ENCODE peak calls at places on chromosome 2, in five cellular contexts. L, N, M, P and G are unnamed samples.

GRCh38 chr2:212970132-212970531 is 181.3 kb downstream of the IKZF2 start:
- DNase-seq in L (no peak), N (no peak), P (no peak), M (no peak), G (no peak)

GRCh38 chr2:1687254-1687653 is 57.1 kb downstream of the PXDN start:
- DNase-seq in P (no peak), N (no peak), M (no peak), L (no peak), G (no peak)

GRCh38 chr2:112768432-112768831 is 4.0 kb upstream of the CKAP2L start:
- DNase-seq in L (no peak), P (peak), M (no peak), N (no peak), G (no peak)

GRCh38 chr2:230170532-230170931 is 49.3 kb downstream of the SP110 start:
- DNase-seq in L (no peak), M (no peak), P (peak), N (peak), G (no peak)

GRCh38 chr2:108972663-108973062 is 16.4 kb downstream of the EDAR start:
- DNase-seq in L (no peak), N (no peak), M (no peak), P (no peak), G (no peak)

GRCh38 chr2:80830891-80831290 is 526.3 kb upstream of the LRRTM1 start:
- DNase-seq in M (peak), L (no peak), N (no peak), P (no peak), G (no peak)

GRCh38 chr2:191936882-191937405 is 90.1 kb upstream of the CAVIN2 start:
- DNase-seq in P (no peak), L (no peak), N (no peak), M (no peak), G (no peak)

GRCh38 chr2:31138037-31138962 is at the start of gene GALNT14:
- DNase-seq in N (peak), P (peak), M (peak), L (no peak), G (peak)

GRCh38 chr2:21254170-21254965 is 130.6 kb downstream of the TDRD15 start:
- DNase-seq in M (no peak), P (no peak), N (no peak), L (no peak), G (no peak)

GRCh38 chr2:240214790-240215675 is 74.6 kb upstream of the OTOS start:
- DNase-seq in L (no peak), N (no peak), M (no peak), P (no peak), G (no peak)

GRCh38 chr2:152715854-152716428 is 1.3 kb downstream of the PRPF40A start:
- DNase-seq in L (peak), M (peak), P (peak), N (no peak), G (no peak)

GRCh38 chr2:109210431-109211200 is 81.6 kb downstream of the SH3RF3 start:
- DNase-seq in N (no peak), P (no peak), L (no peak), M (no peak), G (no peak)

GRCh38 chr2:173354601-173355131 is at the start of gene CDCA7:
- DNase-seq in M (peak), L (peak), P (peak), N (peak), G (no peak)

GRCh38 chr2:3461781-3462492 is 57.4 kb downstream of the ADI1 start:
- DNase-seq in L (peak), P (peak), M (peak), N (no peak), G (peak)

GRCh38 chr2:30261695-30262211 is 30.4 kb downstream of the LBH start:
- DNase-seq in N (no peak), L (no peak), M (peak), P (no peak), G (no peak)

GRCh38 chr2:215461836-215462532 is 26.1 kb upstream of the FN1 start:
- DNase-seq in P (peak), N (no peak), L (no peak), M (peak), G (no peak)

GRCh38 chr2:63667132-63667531 is 78.4 kb downstream of the MDH1 start:
- DNase-seq in N (no peak), L (no peak), M (no peak), P (no peak), G (no peak)

GRCh38 chr2:172227719-172228118 is 125.0 kb upstream of the DLX2 start:
- DNase-seq in L (no peak), P (no peak), N (no peak), M (no peak), G (no peak)

GRCh38 chr2:216691210-216691741 is 4.1 kb downstream of the IGFBP5 start:
- DNase-seq in L (no peak), M (no peak), P (peak), N (peak), G (peak)

GRCh38 chr2:109129921-109130725 is 1.1 kb downstream of the SH3RF3 start:
- DNase-seq in N (no peak), P (peak), M (peak), L (peak), G (peak)

GRCh38 chr2:226031078-226031937 is 631.8 kb downstream of the NYAP2 start:
- DNase-seq in L (no peak), P (peak), N (peak), M (no peak), G (peak)

GRCh38 chr2:11330457-11331142 is 13.8 kb downstream of the ROCK2 start:
- DNase-seq in M (no peak), N (no peak), P (no peak), L (no peak), G (no peak)

GRCh38 chr2:120441744-120442471 is 96.0 kb downstream of the INHBB start:
- DNase-seq in M (no peak), N (peak), P (peak), L (no peak), G (peak)

GRCh38 chr2:240269886-240270285 is 129.4 kb upstream of the OTOS start:
- DNase-seq in N (peak), P (no peak), L (no peak), M (no peak), G (no peak)

GRCh38 chr2:217482343-217482742 is 520.5 kb downstream of the TNS1 start:
- DNase-seq in L (no peak), M (no peak), N (no peak), P (no peak), G (no peak)

GRCh38 chr2:85244798-85245197 is 83.0 kb downstream of the TGOLN2 start:
- DNase-seq in P (no peak), M (no peak), L (no peak), N (no peak), G (no peak)

GRCh38 chr2:105102963-105103421 is 65.1 kb downstream of the MRPS9 start:
- DNase-seq in M (no peak), P (peak), L (no peak), N (no peak), G (no peak)

GRCh38 chr2:233690444-233690843 is 2.2 kb upstream of the UGT1A6 start:
- DNase-seq in M (no peak), P (peak), N (no peak), L (no peak), G (peak)

GRCh38 chr2:11539317-11540147 is 5.7 kb downstream of the GREB1 start:
- DNase-seq in L (no peak), N (peak), P (no peak), M (no peak), G (no peak)

GRCh38 chr2:161332568-161332967 is 24.3 kb downstream of the PSMD14 start:
- DNase-seq in N (no peak), M (no peak), L (no peak), P (no peak), G (no peak)

GRCh38 chr2:197089659-197090058 is 163.2 kb upstream of the PGAP1 start:
- DNase-seq in L (no peak), M (no peak), N (no peak), P (no peak), G (no peak)

GRCh38 chr2:182240862-182241371 is 185.9 kb downstream of the PDE1A start:
- DNase-seq in M (peak), N (peak), L (no peak), P (peak), G (peak)

GRCh38 chr2:213934560-213934959 is 476.3 kb upstream of the VWC2L start:
- DNase-seq in L (no peak), M (peak), N (no peak), P (peak), G (no peak)

GRCh38 chr2:135096665-135097446 is 44.8 kb downstream of the RAB3GAP1 start:
- DNase-seq in N (no peak), L (no peak), M (no peak), P (peak), G (no peak)

GRCh38 chr2:135097532-135098231 is 45.6 kb downstream of the RAB3GAP1 start:
- DNase-seq in P (no peak), N (no peak), M (no peak), L (no peak), G (no peak)

GRCh38 chr2:135103843-135104242 is 51.8 kb downstream of the RAB3GAP1 start:
- DNase-seq in P (no peak), L (no peak), N (no peak), M (no peak), G (no peak)

GRCh38 chr2:135095591-135095990 is 43.5 kb downstream of the RAB3GAP1 start:
- DNase-seq in L (no peak), M (no peak), N (no peak), P (no peak), G (no peak)

DNA sequence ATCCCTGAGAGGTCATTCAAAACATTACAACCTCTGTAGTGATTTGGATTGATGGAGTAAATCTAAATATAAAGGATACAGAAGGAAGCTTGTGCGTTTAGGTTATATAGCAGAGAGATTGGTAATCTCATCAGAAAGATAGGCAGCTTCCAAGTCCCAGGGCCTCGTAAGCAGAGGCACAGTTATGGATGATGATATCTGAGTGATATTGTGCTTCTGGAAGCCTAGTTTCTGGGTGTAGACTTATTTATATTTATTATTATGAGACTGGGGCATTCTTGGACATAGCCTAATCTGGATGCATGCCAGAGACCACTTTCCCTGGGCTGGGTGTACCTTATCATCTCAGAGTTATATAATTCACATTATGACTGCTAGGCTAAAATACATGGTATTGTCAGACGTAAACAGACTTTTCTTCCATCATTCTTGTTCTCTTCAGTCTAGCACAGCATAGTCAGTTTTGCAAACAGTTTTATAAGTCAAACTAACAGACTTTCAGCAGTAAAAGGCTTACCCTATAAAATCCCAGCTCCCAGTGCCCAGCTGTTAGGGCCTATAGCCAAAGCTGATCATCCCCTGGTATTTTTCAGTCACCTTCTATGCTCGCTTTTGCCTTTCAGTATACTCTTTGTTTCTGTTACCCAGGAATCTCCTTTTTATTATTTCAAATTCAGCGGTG is 47.9 kb downstream of the RAB3GAP1 start:
- DNase-seq in N (no peak), M (no peak), L (no peak), P (no peak), G (no peak)
- H3K4me3 ChIP-seq in N (no peak), M (no peak), L (no peak), P (no peak), G (no peak)

GRCh38 chr2:219271021-219271420 is 8.1 kb upstream of the DNAJB2 start:
- DNase-seq in L (no peak), N (no peak), P (no peak), M (no peak), G (no peak)
- H3K4me3 ChIP-seq in L (no peak), N (no peak), P (no peak), M (no peak), G (no peak)

GRCh38 chr2:176555781-176556180 is 286.5 kb downstream of the MTX2 start:
- DNase-seq in N (no peak), P (no peak), M (no peak), L (no peak), G (no peak)

GRCh38 chr2:176555112-176555511 is 285.9 kb downstream of the MTX2 start:
- DNase-seq in N (no peak), P (no peak), M (no peak), L (no peak), G (no peak)

GRCh38 chr2:176554107-176555048 is 285.1 kb downstream of the MTX2 start:
- DNase-seq in P (peak), N (no peak), M (peak), L (peak), G (peak)

GRCh38 chr2:176552456-176553135 is 283.4 kb downstream of the MTX2 start:
- DNase-seq in P (peak), L (no peak), N (no peak), M (no peak), G (no peak)

DNA sequence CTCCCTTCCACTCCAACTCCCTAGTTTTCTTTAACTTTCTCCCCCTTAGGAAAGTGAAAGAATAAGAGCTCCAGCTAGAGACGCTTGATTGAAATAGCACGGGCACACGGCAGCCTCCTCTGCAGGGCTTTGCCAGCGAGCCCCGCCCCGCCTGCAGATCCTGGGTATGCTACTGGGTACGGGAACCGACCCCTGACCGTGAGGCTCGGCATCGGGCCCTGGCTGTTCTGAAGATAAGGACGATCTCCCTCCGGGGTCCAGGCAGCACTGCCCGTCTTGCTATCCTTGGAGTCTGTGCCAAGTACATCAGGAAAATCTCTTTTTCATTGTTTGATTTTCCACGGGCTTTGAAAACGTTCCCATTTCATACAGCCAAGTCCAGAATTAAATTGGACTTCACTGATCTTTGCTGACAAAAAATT is 284.5 kb downstream of the MTX2 start:
- DNase-seq in L (peak), P (peak), M (peak), N (peak), G (peak)
- H3K4me3 ChIP-seq in L (peak), P (peak), M (peak), N (peak), G (no peak)

GRCh38 chr2:75466708-75467311 is 93.9 kb downstream of the EVA1A start:
- DNase-seq in N (peak), L (no peak), M (peak), P (peak), G (peak)

GRCh38 chr2:75465317-75465998 is 95.3 kb downstream of the EVA1A start:
- DNase-seq in L (no peak), P (peak), M (peak), N (no peak), G (no peak)

GRCh38 chr2:75460630-75461029 is 100.1 kb downstream of the EVA1A start:
- DNase-seq in L (no peak), M (no peak), N (no peak), P (no peak), G (no peak)

GRCh38 chr2:75464348-75464946 is 96.3 kb downstream of the EVA1A start:
- DNase-seq in P (peak), M (peak), N (no peak), L (no peak), G (no peak)

DNA sequence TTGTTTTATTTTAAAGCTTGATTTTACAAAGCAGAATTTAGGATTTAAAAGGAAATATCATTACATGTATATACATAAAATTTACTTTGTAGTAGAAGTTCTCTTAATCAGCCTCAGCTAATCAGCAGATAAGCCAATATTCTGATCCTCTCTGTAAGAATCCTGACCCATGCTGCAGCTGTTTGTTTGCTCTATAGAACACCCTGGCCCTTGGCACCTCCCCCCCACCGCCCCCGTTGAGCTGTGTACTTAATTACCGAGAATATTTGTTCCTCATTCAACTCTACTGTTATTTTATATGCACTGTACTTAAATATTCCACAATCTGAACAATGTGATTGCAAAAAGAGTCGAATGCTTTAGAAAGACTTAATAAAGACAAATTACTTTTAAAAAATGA is 98.0 kb downstream of the EVA1A start:
- DNase-seq in L (no peak), M (no peak), N (no peak), P (no peak), G (no peak)
- H3K4me3 ChIP-seq in L (no peak), M (no peak), N (no peak), P (no peak), G (no peak)

DNA sequence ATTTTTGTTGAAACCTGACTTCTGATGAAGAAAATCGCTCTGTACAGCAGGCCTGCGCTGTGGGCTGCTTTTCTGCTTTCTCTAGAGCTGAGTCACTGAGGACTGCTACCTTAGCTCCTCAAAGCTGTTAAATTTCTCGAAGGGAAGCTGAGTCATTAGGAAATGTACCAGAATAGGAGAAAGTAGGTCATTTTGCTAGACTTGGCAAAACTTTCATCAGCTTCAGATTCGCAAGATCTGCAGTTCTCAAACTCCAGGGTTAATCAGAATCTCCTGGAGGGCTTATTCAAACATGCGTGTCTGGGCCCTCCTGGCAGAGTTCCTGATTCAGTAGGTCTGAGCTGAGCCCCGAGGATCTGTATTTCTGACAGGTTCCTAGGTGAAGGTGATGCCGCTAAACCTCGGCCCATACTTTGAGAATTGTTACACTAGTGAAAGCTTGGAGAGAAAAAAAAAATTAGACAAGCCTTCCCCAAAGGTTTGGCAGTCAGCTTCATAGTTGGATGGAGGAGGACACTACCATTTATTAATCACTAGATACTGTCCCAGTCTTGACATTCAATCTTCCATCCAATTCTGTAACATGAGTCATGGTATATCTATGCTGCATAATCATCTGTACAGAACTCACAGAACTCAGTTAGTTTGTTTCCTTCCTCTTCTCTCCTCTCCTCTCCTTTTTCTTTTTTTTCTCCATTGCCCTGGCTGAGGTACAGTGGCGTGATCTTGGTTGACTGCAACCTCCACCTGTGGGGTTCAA is 297.6 kb downstream of the PARD3B start:
- DNase-seq in M (no peak), L (no peak), N (no peak), P (peak), G (peak)
- H3K4me3 ChIP-seq in M (no peak), L (no peak), N (no peak), P (no peak), G (no peak)

DNA sequence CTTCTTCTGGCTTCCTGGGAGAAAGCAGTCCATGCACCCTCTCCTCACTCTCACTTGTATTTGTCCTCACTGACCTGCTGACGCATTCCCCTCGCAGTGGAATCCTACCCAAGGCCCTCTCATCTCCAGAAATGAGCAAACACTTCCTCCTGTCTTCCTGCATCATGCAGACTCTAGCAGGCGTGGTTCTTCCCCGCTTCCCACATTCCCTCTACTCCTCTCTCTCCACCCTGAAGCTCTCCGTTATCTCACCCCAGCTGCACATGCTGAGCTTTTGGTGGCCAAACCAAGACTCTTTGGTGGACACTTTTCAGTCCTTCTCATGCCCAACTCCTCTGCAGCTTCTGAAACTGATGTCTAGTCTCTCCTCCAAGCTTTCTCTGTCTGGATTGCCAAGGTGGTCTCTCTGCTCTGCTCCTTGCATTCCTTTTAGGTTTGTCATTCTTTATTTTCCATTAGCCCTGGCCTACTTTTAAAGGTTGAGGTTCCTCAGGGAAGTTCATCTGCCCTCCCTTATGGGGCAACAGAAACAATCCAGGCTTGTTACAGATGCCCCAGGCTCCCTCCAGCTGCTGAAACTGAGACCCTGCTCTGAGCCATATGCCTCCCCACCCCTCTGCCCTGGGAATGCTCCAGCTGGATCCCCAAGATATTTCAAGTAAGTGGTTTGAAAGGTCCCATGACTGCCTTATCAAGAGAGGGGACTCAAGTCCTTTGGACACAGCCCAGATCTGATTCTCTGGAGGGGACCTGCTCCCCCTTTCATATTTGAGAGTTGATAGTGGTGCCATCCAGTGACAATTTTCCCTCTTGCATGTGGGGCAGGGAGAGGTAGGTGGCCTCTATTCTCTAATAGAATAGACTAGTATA is 835 bp upstream of the IL18RAP start:
- DNase-seq in P (no peak), M (no peak), N (no peak), L (no peak), G (no peak)
- H3K4me3 ChIP-seq in P (no peak), M (no peak), N (no peak), L (no peak), G (no peak)